ENCODE peak calls at places on chromosomes 2 and 18, in six cellular contexts. One of them, this sample, is unnamed.
A peak's percentile ranks its signal among the peaks of the same experiment; 100 is the strongest.

GRCh38 chr2:188787661-188788044 is 186.5 kb upstream of the COL3A1 start:
- DNase-seq in adipocyte: peak; percentile 63
- DNase-seq in prostate gland: no peak
- DNase-seq in right cardiac atrium: no peak
- DNase-seq in lower lobe of right lung: no peak
- DNase-seq in spleen: no peak
- DNase-seq in this sample: no peak

GRCh38 chr2:106561356-106561755 is 74.2 kb downstream of the CD8B2 start:
- DNase-seq in prostate gland: peak; percentile 87
- DNase-seq in right cardiac atrium: peak; percentile 51
- DNase-seq in adipocyte: no peak
- DNase-seq in lower lobe of right lung: no peak
- DNase-seq in spleen: no peak
- DNase-seq in this sample: no peak

GRCh38 chr18:5588529-5588928 is 44.7 kb upstream of the EPB41L3 start:
- DNase-seq in prostate gland: no peak
- DNase-seq in spleen: no peak
- DNase-seq in lower lobe of right lung: no peak
- DNase-seq in right cardiac atrium: no peak
- DNase-seq in adipocyte: no peak
- DNase-seq in this sample: no peak

GRCh38 chr2:130261970-130262760 is 63.9 kb upstream of the TUBA3E start:
- DNase-seq in lower lobe of right lung: no peak
- DNase-seq in spleen: no peak
- DNase-seq in prostate gland: no peak
- DNase-seq in adipocyte: no peak
- DNase-seq in right cardiac atrium: no peak
- DNase-seq in this sample: peak; percentile 70

GRCh38 chr2:72144746-72145657 is 2.7 kb downstream of the CYP26B1 start:
- DNase-seq in lower lobe of right lung: no peak
- DNase-seq in adipocyte: peak; percentile 58
- DNase-seq in prostate gland: peak; percentile 4
- DNase-seq in spleen: peak; percentile 70
- DNase-seq in right cardiac atrium: peak; percentile 76
- DNase-seq in this sample: peak; percentile 39

GRCh38 chr2:20439193-20439475 is 7.7 kb upstream of the RHOB start:
- DNase-seq in prostate gland: no peak
- DNase-seq in spleen: no peak
- DNase-seq in lower lobe of right lung: no peak
- DNase-seq in adipocyte: peak; percentile 48
- DNase-seq in right cardiac atrium: no peak
- DNase-seq in this sample: no peak

GRCh38 chr18:3604626-3605408 is 154.8 kb downstream of the TGIF1 start:
- DNase-seq in lower lobe of right lung: no peak
- DNase-seq in spleen: peak; percentile 35
- DNase-seq in right cardiac atrium: no peak
- DNase-seq in adipocyte: peak; percentile 93
- DNase-seq in prostate gland: no peak
- DNase-seq in this sample: no peak

GRCh38 chr2:47264183-47264582 is 109.1 kb upstream of the STPG4 start:
- DNase-seq in prostate gland: no peak
- DNase-seq in right cardiac atrium: no peak
- DNase-seq in spleen: no peak
- DNase-seq in lower lobe of right lung: no peak
- DNase-seq in adipocyte: no peak
- DNase-seq in this sample: no peak

GRCh38 chr2:234243871-234244565 is 193.5 kb downstream of the SPP2 start:
- DNase-seq in lower lobe of right lung: no peak
- DNase-seq in spleen: no peak
- DNase-seq in prostate gland: no peak
- DNase-seq in adipocyte: peak; percentile 49
- DNase-seq in right cardiac atrium: no peak
- DNase-seq in this sample: no peak

GRCh38 chr2:23594079-23594494 is 209.1 kb downstream of the KLHL29 start:
- DNase-seq in lower lobe of right lung: peak; percentile 41
- DNase-seq in adipocyte: peak; percentile 65
- DNase-seq in right cardiac atrium: no peak
- DNase-seq in spleen: peak; percentile 59
- DNase-seq in prostate gland: peak; percentile 32
- DNase-seq in this sample: no peak

GRCh38 chr2:20184067-20184938 is 40.6 kb downstream of the SDC1 start:
- DNase-seq in right cardiac atrium: no peak
- DNase-seq in adipocyte: peak; percentile 69
- DNase-seq in prostate gland: no peak
- DNase-seq in spleen: peak; percentile 36
- DNase-seq in lower lobe of right lung: peak; percentile 80
- DNase-seq in this sample: no peak

GRCh38 chr2:41222593-41222992 is 770.7 kb upstream of the SLC8A1 start:
- DNase-seq in spleen: no peak
- DNase-seq in lower lobe of right lung: no peak
- DNase-seq in adipocyte: no peak
- DNase-seq in prostate gland: no peak
- DNase-seq in right cardiac atrium: no peak
- DNase-seq in this sample: no peak

GRCh38 chr2:75602724-75603342 is 42.1 kb upstream of the EVA1A start:
- DNase-seq in prostate gland: no peak
- DNase-seq in adipocyte: peak; percentile 93
- DNase-seq in right cardiac atrium: no peak
- DNase-seq in spleen: no peak
- DNase-seq in lower lobe of right lung: peak; percentile 78
- DNase-seq in this sample: no peak

GRCh38 chr18:11005528-11005927 is 143.8 kb downstream of the PIEZO2 start:
- DNase-seq in right cardiac atrium: no peak
- DNase-seq in lower lobe of right lung: no peak
- DNase-seq in spleen: no peak
- DNase-seq in adipocyte: no peak
- DNase-seq in prostate gland: no peak
- DNase-seq in this sample: peak; percentile 57

GRCh38 chr2:222928335-222928734 is 67.5 kb downstream of the ACSL3 start:
- DNase-seq in lower lobe of right lung: no peak
- DNase-seq in right cardiac atrium: no peak
- DNase-seq in spleen: no peak
- DNase-seq in prostate gland: no peak
- DNase-seq in adipocyte: no peak
- DNase-seq in this sample: no peak

GRCh38 chr2:173568054-173568453 is 213.4 kb downstream of the CDCA7 start:
- DNase-seq in lower lobe of right lung: no peak
- DNase-seq in right cardiac atrium: no peak
- DNase-seq in spleen: no peak
- DNase-seq in prostate gland: no peak
- DNase-seq in adipocyte: no peak
- DNase-seq in this sample: no peak

GRCh38 chr2:105406221-105406620 is 7.4 kb upstream of the FHL2 start:
- DNase-seq in spleen: no peak
- DNase-seq in right cardiac atrium: no peak
- DNase-seq in prostate gland: no peak
- DNase-seq in adipocyte: peak; percentile 66
- DNase-seq in lower lobe of right lung: no peak
- DNase-seq in this sample: no peak

GRCh38 chr2:210502997-210503621 is 26.6 kb upstream of the LANCL1 start:
- DNase-seq in lower lobe of right lung: no peak
- DNase-seq in prostate gland: no peak
- DNase-seq in right cardiac atrium: peak; percentile 27
- DNase-seq in spleen: peak; percentile 59
- DNase-seq in adipocyte: peak; percentile 87
- DNase-seq in this sample: peak; percentile 17

GRCh38 chr2:159200498-159200897 is 86.0 kb downstream of the WDSUB1 start:
- DNase-seq in lower lobe of right lung: no peak
- DNase-seq in spleen: no peak
- DNase-seq in prostate gland: no peak
- DNase-seq in right cardiac atrium: no peak
- DNase-seq in adipocyte: peak; percentile 28
- DNase-seq in this sample: no peak

GRCh38 chr2:142472382-142472781 is 341.6 kb upstream of the LRP1B start:
- DNase-seq in spleen: no peak
- DNase-seq in right cardiac atrium: no peak
- DNase-seq in lower lobe of right lung: no peak
- DNase-seq in adipocyte: peak; percentile 32
- DNase-seq in prostate gland: no peak
- DNase-seq in this sample: no peak

GRCh38 chr2:134771313-134771801 is 52.6 kb upstream of the TMEM163 start:
- DNase-seq in prostate gland: no peak
- DNase-seq in right cardiac atrium: no peak
- DNase-seq in spleen: no peak
- DNase-seq in adipocyte: no peak
- DNase-seq in lower lobe of right lung: no peak
- DNase-seq in this sample: no peak

GRCh38 chr2:223681125-223681524 is 79.0 kb upstream of the SCG2 start:
- DNase-seq in right cardiac atrium: no peak
- DNase-seq in adipocyte: no peak
- DNase-seq in spleen: no peak
- DNase-seq in prostate gland: no peak
- DNase-seq in lower lobe of right lung: no peak
- DNase-seq in this sample: no peak

GRCh38 chr2:53740170-53740569 is 27.4 kb upstream of the CHAC2 start:
- DNase-seq in spleen: no peak
- DNase-seq in prostate gland: no peak
- DNase-seq in adipocyte: peak; percentile 76
- DNase-seq in lower lobe of right lung: no peak
- DNase-seq in right cardiac atrium: no peak
- DNase-seq in this sample: no peak

GRCh38 chr2:112159454-112159921 is 21.3 kb downstream of the FBLN7 start:
- DNase-seq in lower lobe of right lung: no peak
- DNase-seq in adipocyte: no peak
- DNase-seq in spleen: peak; percentile 87
- DNase-seq in prostate gland: no peak
- DNase-seq in right cardiac atrium: no peak
- DNase-seq in this sample: no peak

GRCh38 chr2:179927041-179927440 is 65.6 kb upstream of the ZNF385B start:
- DNase-seq in spleen: no peak
- DNase-seq in right cardiac atrium: no peak
- DNase-seq in lower lobe of right lung: no peak
- DNase-seq in prostate gland: no peak
- DNase-seq in adipocyte: no peak
- DNase-seq in this sample: no peak
- H3K9me3 ChIP-seq in spleen: peaks cover 3% of the 10 kb centered on the region
- H3K9me3 ChIP-seq in right cardiac atrium: no peaks in the 10 kb centered on the region
- H3K9me3 ChIP-seq in lower lobe of right lung: peaks cover 15% of the 10 kb centered on the region
- H3K9me3 ChIP-seq in prostate gland: no peaks in the 10 kb centered on the region
- H3K9me3 ChIP-seq in adipocyte: peaks cover 16% of the 10 kb centered on the region
- H3K9me3 ChIP-seq in this sample: peaks cover 4% of the 10 kb centered on the region

GRCh38 chr2:16658082-16658481 is 7.6 kb downstream of the CYRIA start:
- DNase-seq in prostate gland: no peak
- DNase-seq in adipocyte: no peak
- DNase-seq in right cardiac atrium: no peak
- DNase-seq in lower lobe of right lung: no peak
- DNase-seq in spleen: no peak
- DNase-seq in this sample: no peak
- H3K4me1 ChIP-seq in prostate gland: peaks cover 20% of the 10 kb centered on the region
- H3K4me1 ChIP-seq in adipocyte: peaks cover 48% of the 10 kb centered on the region
- H3K4me1 ChIP-seq in right cardiac atrium: peaks cover 16% of the 10 kb centered on the region
- H3K4me1 ChIP-seq in lower lobe of right lung: peaks cover 100% of the 10 kb centered on the region
- H3K4me1 ChIP-seq in spleen: peaks cover 71% of the 10 kb centered on the region
- H3K4me1 ChIP-seq in this sample: peaks cover 11% of the 10 kb centered on the region

GRCh38 chr2:68362069-68362468 is 3.0 kb upstream of the PLEK start:
- DNase-seq in lower lobe of right lung: peak; percentile 88
- DNase-seq in right cardiac atrium: peak; percentile 76
- DNase-seq in prostate gland: peak; percentile 58
- DNase-seq in spleen: peak; percentile 94
- DNase-seq in adipocyte: peak; percentile 74
- DNase-seq in this sample: peak; percentile 46
- H3K4me3 ChIP-seq in lower lobe of right lung: peak overlapping the region; percentile 34
- H3K4me3 ChIP-seq in right cardiac atrium: no peak overlapping the region
- H3K4me3 ChIP-seq in prostate gland: no peak overlapping the region
- H3K4me3 ChIP-seq in spleen: no peak overlapping the region
- H3K4me3 ChIP-seq in adipocyte: no peak overlapping the region
- H3K4me3 ChIP-seq in this sample: no peak overlapping the region

DNA sequence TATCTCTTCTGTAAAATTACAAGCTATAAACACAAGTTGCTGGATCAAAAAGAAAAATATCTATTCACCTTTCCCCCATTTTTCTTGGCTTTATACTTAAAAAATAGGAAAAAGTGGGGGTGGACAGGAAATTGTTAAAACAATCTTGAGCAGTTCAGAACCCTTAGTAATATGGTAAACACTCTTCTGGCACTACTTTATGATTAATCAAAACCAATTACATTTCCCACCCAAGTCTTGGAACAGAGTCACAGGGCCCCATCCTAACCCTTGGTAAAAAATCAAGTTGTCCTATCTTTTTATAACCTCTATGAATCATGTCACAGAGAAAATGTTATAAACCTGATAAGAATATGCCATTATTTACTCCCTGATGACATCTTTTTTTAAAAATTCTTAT is 328.2 kb upstream of the LYPD1 start:
- DNase-seq in prostate gland: no peak
- DNase-seq in adipocyte: no peak
- DNase-seq in lower lobe of right lung: no peak
- DNase-seq in right cardiac atrium: no peak
- DNase-seq in spleen: no peak
- DNase-seq in this sample: no peak
- H3K9me3 ChIP-seq in prostate gland: no peaks in the 10 kb centered on the region
- H3K9me3 ChIP-seq in adipocyte: no peaks in the 10 kb centered on the region
- H3K9me3 ChIP-seq in lower lobe of right lung: no peaks in the 10 kb centered on the region
- H3K9me3 ChIP-seq in right cardiac atrium: no peaks in the 10 kb centered on the region
- H3K9me3 ChIP-seq in spleen: no peaks in the 10 kb centered on the region
- H3K9me3 ChIP-seq in this sample: no peaks in the 10 kb centered on the region

DNA sequence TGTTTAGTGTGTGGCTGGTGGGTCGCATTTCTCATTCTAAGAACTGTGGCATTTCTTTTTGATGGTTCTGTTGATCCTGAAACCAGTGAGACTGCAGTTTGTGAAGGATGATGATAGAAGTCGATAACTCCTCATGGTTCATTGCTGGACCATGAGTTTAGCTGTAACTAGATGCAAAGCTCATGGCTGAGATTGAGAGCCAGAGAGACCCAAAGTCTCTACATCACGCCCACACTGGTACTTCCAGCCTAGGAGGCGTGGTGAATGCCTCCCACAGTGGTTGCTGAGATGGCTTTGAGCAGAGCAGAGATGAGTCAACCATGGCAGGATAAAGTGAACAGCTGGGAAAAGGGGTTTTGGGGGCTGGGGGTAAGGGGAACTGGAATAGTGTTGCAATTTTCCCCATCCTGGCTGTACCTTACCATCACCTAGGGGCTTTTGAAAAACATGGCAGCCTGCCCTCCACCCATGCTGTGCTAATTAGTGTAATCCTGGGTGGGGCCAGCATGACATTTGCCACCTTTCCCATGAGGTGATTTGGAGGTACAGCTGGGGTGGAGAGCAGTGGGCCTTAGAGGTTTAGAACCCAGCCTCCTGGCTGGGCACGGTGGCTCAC is 24.1 kb downstream of the INPP4A start:
- DNase-seq in prostate gland: no peak
- DNase-seq in adipocyte: no peak
- DNase-seq in spleen: peak; percentile 22
- DNase-seq in lower lobe of right lung: no peak
- DNase-seq in right cardiac atrium: no peak
- DNase-seq in this sample: no peak
- H3K4me1 ChIP-seq in prostate gland: no peaks in the 10 kb centered on the region
- H3K4me1 ChIP-seq in adipocyte: no peaks in the 10 kb centered on the region
- H3K4me1 ChIP-seq in spleen: peaks cover 30% of the 10 kb centered on the region
- H3K4me1 ChIP-seq in lower lobe of right lung: peaks cover 57% of the 10 kb centered on the region
- H3K4me1 ChIP-seq in right cardiac atrium: peaks cover 14% of the 10 kb centered on the region
- H3K4me1 ChIP-seq in this sample: peaks cover 6% of the 10 kb centered on the region

DNA sequence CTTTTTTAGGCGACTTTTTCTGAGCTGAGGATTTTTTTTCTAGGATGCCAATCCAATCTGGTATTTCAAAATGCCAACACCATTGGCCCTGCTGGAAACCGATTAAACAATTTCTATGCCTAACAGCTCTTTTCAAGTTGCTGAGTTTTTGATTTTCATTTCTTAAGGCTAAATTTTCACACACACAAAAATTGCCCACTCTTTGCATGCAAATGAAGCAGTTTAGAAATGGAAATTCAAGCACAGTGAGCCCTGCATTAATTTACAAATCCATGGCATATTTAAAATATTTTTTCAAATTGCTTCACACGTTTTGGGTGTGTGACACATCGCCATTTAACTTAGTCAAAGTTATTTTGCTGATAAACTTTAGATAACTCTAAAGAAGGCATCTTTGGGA is 184.8 kb downstream of the TXNL1 start:
- DNase-seq in prostate gland: no peak
- DNase-seq in adipocyte: no peak
- DNase-seq in lower lobe of right lung: no peak
- DNase-seq in right cardiac atrium: no peak
- DNase-seq in spleen: no peak
- DNase-seq in this sample: no peak
- H3K4me3 ChIP-seq in prostate gland: no peak overlapping the region
- H3K4me3 ChIP-seq in adipocyte: no peak overlapping the region
- H3K4me3 ChIP-seq in lower lobe of right lung: no peak overlapping the region
- H3K4me3 ChIP-seq in right cardiac atrium: no peak overlapping the region
- H3K4me3 ChIP-seq in spleen: no peak overlapping the region
- H3K4me3 ChIP-seq in this sample: no peak overlapping the region